ENCODE peak calls at places on chromosome 4, in seven cellular contexts. T is T1000, Z is gastrocnemius medialis, I is iris pigment epithelial cell, W is MCF 10A, S is NT2/D1, G is G401. F is an unnamed sample.

GRCh38 chr4:1842993-1843448 is 12.9 kb downstream of the LETM1 start:
- DNase-seq in W (peak; percentile 21), I (peak; percentile 93), G (peak; percentile 73), Z (no peak), T (peak; percentile 66), S (no peak), F (no peak)

GRCh38 chr4:140152015-140152703 is 1.8 kb downstream of the MAML3 start:
- DNase-seq in W (no peak), Z (peak; percentile 47), G (peak; percentile 81), S (no peak), T (no peak), I (no peak), F (peak; percentile 43)

GRCh38 chr4:40550900-40551546 is 78.6 kb downstream of the RBM47 start:
- DNase-seq in T (no peak), Z (no peak), W (peak; percentile 64), I (peak; percentile 82), S (no peak), G (peak; percentile 9), F (no peak)

GRCh38 chr4:4711902-4712301 is 147.6 kb upstream of the MSX1 start:
- DNase-seq in S (no peak), T (no peak), G (no peak), W (no peak), I (no peak), Z (no peak), F (no peak)

GRCh38 chr4:146577111-146577510 is 55.4 kb upstream of the SLC10A7 start:
- DNase-seq in G (no peak), I (peak; percentile 23), Z (no peak), S (no peak), W (peak; percentile 68), T (no peak), F (no peak)

GRCh38 chr4:56762484-56763250 is 58.8 kb downstream of the SPINK2 start:
- DNase-seq in W (no peak), G (no peak), I (peak; percentile 40), T (no peak), Z (no peak), S (no peak), F (no peak)

GRCh38 chr4:185779520-185779919 is 32.5 kb downstream of the SORBS2 start:
- DNase-seq in Z (no peak), S (no peak), G (no peak), T (no peak), I (no peak), W (no peak), F (peak; percentile 26)

GRCh38 chr4:97720869-97721432 is 422.3 kb downstream of the STPG2 start:
- DNase-seq in S (no peak), T (no peak), G (peak; percentile 79), I (peak; percentile 24), W (peak; percentile 62), Z (no peak), F (no peak)

GRCh38 chr4:120317713-120318112 is 251.1 kb upstream of the MAD2L1 start:
- DNase-seq in S (no peak), W (peak; percentile 5), G (no peak), Z (no peak), I (no peak), T (no peak), F (no peak)